ENCODE peak calls at places on chromosomes 4 and X, in nine cellular contexts. One of them, this sample, is unnamed.

GRCh38 chrX:136574548-136574947 is 42.5 kb downstream of the VGLL1 start:
- DNase-seq in occipital lobe: no peak
- DNase-seq in Calu3: peak
- DNase-seq in endodermal cell: no peak
- DNase-seq in foreskin fibroblast: no peak
- DNase-seq in esophagus muscularis mucosa: no peak
- DNase-seq in GM04504: no peak
- DNase-seq in neural progenitor cell: no peak
- DNase-seq in Caki2: peak
- DNase-seq in this sample: no peak

GRCh38 chr4:102610007-102610406 is 108.8 kb downstream of the NFKB1 start:
- DNase-seq in occipital lobe: no peak
- DNase-seq in Calu3: no peak
- DNase-seq in endodermal cell: no peak
- DNase-seq in foreskin fibroblast: no peak
- DNase-seq in esophagus muscularis mucosa: no peak
- DNase-seq in GM04504: no peak
- DNase-seq in neural progenitor cell: no peak
- DNase-seq in Caki2: no peak
- DNase-seq in this sample: no peak

GRCh38 chr4:6250235-6250983 is 19.2 kb upstream of the WFS1 start:
- DNase-seq in occipital lobe: no peak
- DNase-seq in Calu3: peak
- DNase-seq in endodermal cell: peak
- DNase-seq in foreskin fibroblast: peak
- DNase-seq in esophagus muscularis mucosa: no peak
- DNase-seq in GM04504: no peak
- DNase-seq in neural progenitor cell: peak
- DNase-seq in Caki2: peak
- DNase-seq in this sample: peak

GRCh38 chr4:128675083-128675482 is 134.4 kb upstream of the JADE1 start:
- DNase-seq in occipital lobe: no peak
- DNase-seq in Calu3: no peak
- DNase-seq in endodermal cell: no peak
- DNase-seq in foreskin fibroblast: no peak
- DNase-seq in esophagus muscularis mucosa: no peak
- DNase-seq in GM04504: no peak
- DNase-seq in neural progenitor cell: no peak
- DNase-seq in Caki2: no peak
- DNase-seq in this sample: no peak

GRCh38 chrX:87572911-87573310 is 55.3 kb downstream of the KLHL4 start:
- DNase-seq in occipital lobe: no peak
- DNase-seq in Calu3: no peak
- DNase-seq in endodermal cell: no peak
- DNase-seq in foreskin fibroblast: no peak
- DNase-seq in esophagus muscularis mucosa: no peak
- DNase-seq in GM04504: no peak
- DNase-seq in neural progenitor cell: no peak
- DNase-seq in Caki2: no peak
- DNase-seq in this sample: no peak

GRCh38 chrX:115490814-115491213 is 70.2 kb upstream of the PLS3 start:
- DNase-seq in occipital lobe: no peak
- DNase-seq in Calu3: no peak
- DNase-seq in endodermal cell: no peak
- DNase-seq in foreskin fibroblast: no peak
- DNase-seq in esophagus muscularis mucosa: no peak
- DNase-seq in GM04504: no peak
- DNase-seq in neural progenitor cell: no peak
- DNase-seq in Caki2: no peak
- DNase-seq in this sample: no peak

GRCh38 chr4:87547016-87547708 is 18.0 kb upstream of the SPARCL1 start:
- DNase-seq in occipital lobe: no peak
- DNase-seq in Calu3: no peak
- DNase-seq in endodermal cell: no peak
- DNase-seq in foreskin fibroblast: no peak
- DNase-seq in esophagus muscularis mucosa: no peak
- DNase-seq in GM04504: no peak
- DNase-seq in neural progenitor cell: no peak
- DNase-seq in Caki2: no peak
- DNase-seq in this sample: no peak

GRCh38 chrX:38312436-38312835 is 14.9 kb downstream of the RPGR start:
- DNase-seq in occipital lobe: no peak
- DNase-seq in Calu3: no peak
- DNase-seq in endodermal cell: no peak
- DNase-seq in foreskin fibroblast: peak
- DNase-seq in esophagus muscularis mucosa: no peak
- DNase-seq in GM04504: peak
- DNase-seq in neural progenitor cell: no peak
- DNase-seq in Caki2: peak
- DNase-seq in this sample: peak

GRCh38 chr4:182808673-182809416 is 108.3 kb downstream of the DCTD start:
- DNase-seq in occipital lobe: no peak
- DNase-seq in Calu3: no peak
- DNase-seq in endodermal cell: no peak
- DNase-seq in foreskin fibroblast: no peak
- DNase-seq in esophagus muscularis mucosa: no peak
- DNase-seq in GM04504: no peak
- DNase-seq in neural progenitor cell: no peak
- DNase-seq in Caki2: no peak
- DNase-seq in this sample: peak

GRCh38 chr4:162117051-162117450 is 46.7 kb downstream of the FSTL5 start:
- DNase-seq in occipital lobe: no peak
- DNase-seq in Calu3: no peak
- DNase-seq in endodermal cell: no peak
- DNase-seq in foreskin fibroblast: no peak
- DNase-seq in esophagus muscularis mucosa: no peak
- DNase-seq in GM04504: no peak
- DNase-seq in neural progenitor cell: no peak
- DNase-seq in Caki2: no peak
- DNase-seq in this sample: no peak

GRCh38 chrX:107699611-107700010 is 71.3 kb downstream of the PRPS1 start:
- DNase-seq in occipital lobe: no peak
- DNase-seq in Calu3: no peak
- DNase-seq in endodermal cell: peak
- DNase-seq in foreskin fibroblast: no peak
- DNase-seq in esophagus muscularis mucosa: no peak
- DNase-seq in GM04504: no peak
- DNase-seq in neural progenitor cell: no peak
- DNase-seq in Caki2: no peak
- DNase-seq in this sample: no peak

GRCh38 chr4:65845169-65845568 is 174.9 kb upstream of the EPHA5 start:
- DNase-seq in occipital lobe: no peak
- DNase-seq in Calu3: no peak
- DNase-seq in endodermal cell: no peak
- DNase-seq in foreskin fibroblast: no peak
- DNase-seq in esophagus muscularis mucosa: no peak
- DNase-seq in GM04504: no peak
- DNase-seq in neural progenitor cell: no peak
- DNase-seq in Caki2: no peak
- DNase-seq in this sample: no peak

GRCh38 chr4:86106475-86106874 is 253.4 kb downstream of the MAPK10 start:
- DNase-seq in occipital lobe: no peak
- DNase-seq in Calu3: no peak
- DNase-seq in endodermal cell: no peak
- DNase-seq in foreskin fibroblast: no peak
- DNase-seq in esophagus muscularis mucosa: no peak
- DNase-seq in GM04504: no peak
- DNase-seq in neural progenitor cell: no peak
- DNase-seq in Caki2: no peak
- DNase-seq in this sample: no peak

GRCh38 chr4:25320374-25321172 is 8.0 kb downstream of the ZCCHC4 start:
- DNase-seq in occipital lobe: no peak
- DNase-seq in Calu3: no peak
- DNase-seq in endodermal cell: no peak
- DNase-seq in foreskin fibroblast: peak
- DNase-seq in esophagus muscularis mucosa: no peak
- DNase-seq in GM04504: peak
- DNase-seq in neural progenitor cell: no peak
- DNase-seq in Caki2: peak
- DNase-seq in this sample: peak

GRCh38 chr4:61374612-61374920 is 174.4 kb downstream of the ADGRL3 start:
- DNase-seq in occipital lobe: no peak
- DNase-seq in Calu3: no peak
- DNase-seq in endodermal cell: no peak
- DNase-seq in foreskin fibroblast: no peak
- DNase-seq in esophagus muscularis mucosa: no peak
- DNase-seq in GM04504: no peak
- DNase-seq in neural progenitor cell: peak
- DNase-seq in Caki2: no peak
- DNase-seq in this sample: no peak

GRCh38 chr4:168893205-168893604 is 116.8 kb downstream of the CBR4 start:
- DNase-seq in occipital lobe: no peak
- DNase-seq in Calu3: no peak
- DNase-seq in endodermal cell: no peak
- DNase-seq in foreskin fibroblast: no peak
- DNase-seq in esophagus muscularis mucosa: no peak
- DNase-seq in GM04504: no peak
- DNase-seq in neural progenitor cell: no peak
- DNase-seq in Caki2: no peak
- DNase-seq in this sample: no peak

GRCh38 chrX:123648028-123648810 is 84.6 kb downstream of the THOC2 start:
- DNase-seq in occipital lobe: no peak
- DNase-seq in Calu3: peak
- DNase-seq in endodermal cell: peak
- DNase-seq in foreskin fibroblast: no peak
- DNase-seq in esophagus muscularis mucosa: no peak
- DNase-seq in GM04504: no peak
- DNase-seq in neural progenitor cell: peak
- DNase-seq in Caki2: peak
- DNase-seq in this sample: no peak

GRCh38 chr4:93199492-93199891 is 629.1 kb upstream of the ATOH1 start:
- DNase-seq in occipital lobe: no peak
- DNase-seq in Calu3: no peak
- DNase-seq in endodermal cell: peak
- DNase-seq in foreskin fibroblast: peak
- DNase-seq in esophagus muscularis mucosa: no peak
- DNase-seq in GM04504: peak
- DNase-seq in neural progenitor cell: peak
- DNase-seq in Caki2: peak
- DNase-seq in this sample: no peak

GRCh38 chr4:76783836-76784235 is 114.1 kb downstream of the SOWAHB start:
- DNase-seq in occipital lobe: no peak
- DNase-seq in Calu3: no peak
- DNase-seq in endodermal cell: no peak
- DNase-seq in foreskin fibroblast: no peak
- DNase-seq in esophagus muscularis mucosa: no peak
- DNase-seq in GM04504: no peak
- DNase-seq in neural progenitor cell: no peak
- DNase-seq in Caki2: no peak
- DNase-seq in this sample: no peak

GRCh38 chrX:84182521-84182920 is 5.5 kb downstream of the RPS6KA6 start:
- DNase-seq in occipital lobe: no peak
- DNase-seq in Calu3: no peak
- DNase-seq in endodermal cell: no peak
- DNase-seq in foreskin fibroblast: no peak
- DNase-seq in esophagus muscularis mucosa: no peak
- DNase-seq in GM04504: no peak
- DNase-seq in neural progenitor cell: no peak
- DNase-seq in Caki2: no peak
- DNase-seq in this sample: no peak

GRCh38 chr4:106763044-106763443 is 273.1 kb downstream of the DKK2 start:
- DNase-seq in occipital lobe: no peak
- DNase-seq in Calu3: no peak
- DNase-seq in endodermal cell: peak
- DNase-seq in foreskin fibroblast: peak
- DNase-seq in esophagus muscularis mucosa: no peak
- DNase-seq in GM04504: peak
- DNase-seq in neural progenitor cell: peak
- DNase-seq in Caki2: no peak
- DNase-seq in this sample: no peak

GRCh38 chr4:158535130-158535614 is 13.5 kb downstream of the RXFP1 start:
- DNase-seq in occipital lobe: no peak
- DNase-seq in Calu3: no peak
- DNase-seq in endodermal cell: no peak
- DNase-seq in foreskin fibroblast: peak
- DNase-seq in esophagus muscularis mucosa: no peak
- DNase-seq in GM04504: peak
- DNase-seq in neural progenitor cell: no peak
- DNase-seq in Caki2: peak
- DNase-seq in this sample: peak

GRCh38 chr4:137312257-137312656 is 220.0 kb downstream of the PCDH18 start:
- DNase-seq in occipital lobe: no peak
- DNase-seq in Calu3: no peak
- DNase-seq in endodermal cell: no peak
- DNase-seq in foreskin fibroblast: peak
- DNase-seq in esophagus muscularis mucosa: no peak
- DNase-seq in GM04504: no peak
- DNase-seq in neural progenitor cell: no peak
- DNase-seq in Caki2: no peak
- DNase-seq in this sample: no peak

GRCh38 chr4:40455340-40455902 is 120.3 kb downstream of the CHRNA9 start:
- DNase-seq in occipital lobe: no peak
- DNase-seq in Calu3: no peak
- DNase-seq in endodermal cell: no peak
- DNase-seq in foreskin fibroblast: no peak
- DNase-seq in esophagus muscularis mucosa: no peak
- DNase-seq in GM04504: no peak
- DNase-seq in neural progenitor cell: no peak
- DNase-seq in Caki2: no peak
- DNase-seq in this sample: no peak

GRCh38 chr4:173680278-173680677 is 150.2 kb upstream of the HAND2 start:
- DNase-seq in occipital lobe: no peak
- DNase-seq in Calu3: no peak
- DNase-seq in endodermal cell: no peak
- DNase-seq in foreskin fibroblast: no peak
- DNase-seq in esophagus muscularis mucosa: no peak
- DNase-seq in GM04504: no peak
- DNase-seq in neural progenitor cell: no peak
- DNase-seq in Caki2: no peak
- DNase-seq in this sample: no peak

GRCh38 chr4:2831611-2832308 is 11.9 kb upstream of the ADD1 start:
- DNase-seq in occipital lobe: no peak
- DNase-seq in Calu3: no peak
- DNase-seq in endodermal cell: peak
- DNase-seq in foreskin fibroblast: no peak
- DNase-seq in esophagus muscularis mucosa: no peak
- DNase-seq in GM04504: no peak
- DNase-seq in neural progenitor cell: no peak
- DNase-seq in Caki2: no peak
- DNase-seq in this sample: no peak

GRCh38 chr4:77232653-77233052 is 75.6 kb downstream of the CCNG2 start:
- DNase-seq in occipital lobe: no peak
- DNase-seq in Calu3: peak
- DNase-seq in endodermal cell: no peak
- DNase-seq in foreskin fibroblast: no peak
- DNase-seq in esophagus muscularis mucosa: no peak
- DNase-seq in GM04504: no peak
- DNase-seq in neural progenitor cell: no peak
- DNase-seq in Caki2: peak
- DNase-seq in this sample: no peak

GRCh38 chr4:140186651-140187315 is 32.8 kb upstream of the MAML3 start:
- DNase-seq in occipital lobe: peak
- DNase-seq in Calu3: peak
- DNase-seq in endodermal cell: no peak
- DNase-seq in foreskin fibroblast: peak
- DNase-seq in esophagus muscularis mucosa: no peak
- DNase-seq in GM04504: peak
- DNase-seq in neural progenitor cell: no peak
- DNase-seq in Caki2: peak
- DNase-seq in this sample: no peak

GRCh38 chr4:136864580-136865185 is 667.6 kb downstream of the PCDH18 start:
- DNase-seq in occipital lobe: no peak
- DNase-seq in Calu3: peak
- DNase-seq in endodermal cell: peak
- DNase-seq in foreskin fibroblast: peak
- DNase-seq in esophagus muscularis mucosa: no peak
- DNase-seq in GM04504: peak
- DNase-seq in neural progenitor cell: peak
- DNase-seq in Caki2: peak
- DNase-seq in this sample: peak

GRCh38 chr4:149885896-149886295 is 70.3 kb upstream of the IQCM start:
- DNase-seq in occipital lobe: no peak
- DNase-seq in Calu3: no peak
- DNase-seq in endodermal cell: no peak
- DNase-seq in foreskin fibroblast: peak
- DNase-seq in esophagus muscularis mucosa: no peak
- DNase-seq in GM04504: peak
- DNase-seq in neural progenitor cell: no peak
- DNase-seq in Caki2: no peak
- DNase-seq in this sample: peak

This sample was measured in AG09309.